ENCODE peak calls at places on chromosomes 3 and 15, in ten cellular contexts. R, K, G, L, X, D, V, B, I and O are unnamed samples.

GRCh38 chr15:83581381-83581780 is 72.5 kb upstream of the ADAMTSL3 start:
- DNase-seq in R (no peak), K (no peak), G (no peak), L (no peak), X (no peak), D (no peak), V (no peak), B (no peak), I (no peak), O (no peak)

GRCh38 chr15:57827021-57827420 is 120.5 kb downstream of the POLR2M start:
- DNase-seq in R (no peak), K (no peak), G (no peak), L (no peak), X (no peak), D (no peak), V (no peak), B (no peak), I (no peak), O (no peak)

GRCh38 chr3:66836363-66837152 is 161.5 kb upstream of the KBTBD8 start:
- DNase-seq in R (no peak), K (no peak), G (no peak), L (no peak), X (no peak), D (no peak), V (no peak), B (no peak), I (no peak), O (no peak)

GRCh38 chr15:52243697-52244555 is 51.7 kb downstream of the MYO5C start:
- DNase-seq in R (no peak), K (no peak), G (no peak), L (no peak), X (no peak), D (no peak), V (no peak), B (no peak), I (no peak), O (no peak)

GRCh38 chr3:69082805-69083204 is 1.9 kb upstream of the ARL6IP5 start:
- DNase-seq in R (no peak), K (peak; percentile 87), G (peak; percentile 62), L (peak; percentile 58), X (peak; percentile 92), D (no peak), V (peak; percentile 59), B (no peak), I (no peak), O (peak; percentile 38)

GRCh38 chr3:7410782-7411181 is 549.9 kb downstream of the GRM7 start:
- DNase-seq in R (no peak), K (no peak), G (no peak), L (no peak), X (no peak), D (no peak), V (no peak), B (no peak), I (no peak), O (no peak)

GRCh38 chr3:116020989-116021388 is 397.7 kb downstream of the GAP43 start:
- DNase-seq in R (no peak), K (no peak), G (no peak), L (no peak), X (no peak), D (no peak), V (no peak), B (no peak), I (no peak), O (no peak)

GRCh38 chr3:174488527-174488926 is 370.6 kb upstream of the NAALADL2 start:
- DNase-seq in R (peak; percentile 51), K (no peak), G (no peak), L (no peak), X (no peak), D (no peak), V (no peak), B (no peak), I (no peak), O (no peak)

GRCh38 chr3:162738778-162739177 is 1242.2 kb downstream of the OTOL1 start:
- DNase-seq in R (no peak), K (no peak), G (no peak), L (no peak), X (no peak), D (no peak), V (no peak), B (no peak), I (no peak), O (no peak)

GRCh38 chr15:63061971-63062370 is 19.4 kb downstream of the TPM1 start:
- DNase-seq in R (no peak), K (no peak), G (peak; percentile 12), L (no peak), X (no peak), D (no peak), V (no peak), B (no peak), I (no peak), O (no peak)

GRCh38 chr15:81174125-81174524 is 22.6 kb upstream of the IL16 start:
- DNase-seq in R (no peak), K (no peak), G (no peak), L (no peak), X (no peak), D (peak; percentile 25), V (no peak), B (no peak), I (no peak), O (no peak)